ENCODE peak calls at places on chromosomes 11 and 22, in six cellular contexts. F, D, U, H, V and B are unnamed samples.

GRCh38 chr11:8326337-8326736 is 62.7 kb upstream of the LMO1 start:
- DNase-seq in F (no peak), D (no peak), U (no peak), H (no peak), V (no peak), B (no peak)

GRCh38 chr11:26949846-26950245 is 44.1 kb upstream of the FIBIN start:
- DNase-seq in F (no peak), D (no peak), U (no peak), H (peak), V (no peak), B (no peak)

GRCh38 chr11:36002196-36002595 is 58.3 kb downstream of the LDLRAD3 start:
- DNase-seq in F (no peak), D (no peak), U (peak), H (peak), V (no peak), B (no peak)

GRCh38 chr11:10302744-10303557 is 1.9 kb upstream of the ADM start:
- DNase-seq in F (peak), D (peak), U (peak), H (peak), V (peak), B (peak)

GRCh38 chr11:3077174-3077839 is 20.1 kb upstream of the CARS1 start:
- DNase-seq in F (no peak), D (no peak), U (no peak), H (no peak), V (no peak), B (no peak)

GRCh38 chr11:110087820-110088534 is 5.2 kb upstream of the ZC3H12C start:
- DNase-seq in F (no peak), D (no peak), U (no peak), H (peak), V (no peak), B (no peak)

GRCh38 chr22:30667092-30667485 is 586 bp downstream of the DUSP18 start:
- DNase-seq in F (no peak), D (no peak), U (peak), H (peak), V (no peak), B (no peak)

GRCh38 chr11:119593346-119593745 is 135.7 kb downstream of the NECTIN1 start:
- DNase-seq in F (no peak), D (no peak), U (no peak), H (no peak), V (no peak), B (no peak)

GRCh38 chr11:19881185-19881584 is 168.5 kb downstream of the NAV2 start:
- DNase-seq in F (no peak), D (no peak), U (no peak), H (no peak), V (no peak), B (no peak)

GRCh38 chr22:48188211-48188845 is 1425.9 kb downstream of the TBC1D22A start:
- DNase-seq in F (no peak), D (no peak), U (no peak), H (no peak), V (no peak), B (no peak)

GRCh38 chr11:66192181-66192888 is 76.1 kb upstream of the RAB1B start:
- DNase-seq in F (no peak), D (no peak), U (no peak), H (no peak), V (no peak), B (no peak)

GRCh38 chr11:3037041-3037944 is 19.9 kb downstream of the CARS1 start:
- DNase-seq in F (peak), D (no peak), U (peak), H (peak), V (peak), B (peak)

GRCh38 chr22:48359613-48359965 is 1468.1 kb downstream of the BRD1 start:
- DNase-seq in F (no peak), D (no peak), U (no peak), H (no peak), V (no peak), B (no peak)

GRCh38 chr11:114262681-114263509 is 33.3 kb upstream of the NNMT start:
- DNase-seq in F (peak), D (peak), U (peak), H (peak), V (no peak), B (peak)

GRCh38 chr11:130874955-130875531 is 41.2 kb downstream of the SNX19 start:
- DNase-seq in F (no peak), D (no peak), U (peak), H (no peak), V (no peak), B (no peak)

GRCh38 chr11:76699461-76700091 is 29.0 kb upstream of the LRRC32 start:
- DNase-seq in F (no peak), D (no peak), U (peak), H (peak), V (no peak), B (no peak)

GRCh38 chr11:79419120-79419519 is 21.7 kb downstream of the TENM4 start:
- DNase-seq in F (no peak), D (no peak), U (no peak), H (peak), V (no peak), B (no peak)